ENCODE peak calls at places on chromosomes 7 and 10, in seven cellular contexts. E, H, G, M, C, I and A are unnamed samples.

GRCh38 chr10:28810062-28810870 is 132.9 kb downstream of the BAMBI start:
- DNase-seq in E (no peak), H (no peak), G (peak; percentile 23), M (no peak), C (no peak), I (no peak), A (no peak)

GRCh38 chr10:13439771-13440708 is 88.8 kb downstream of the BEND7 start:
- DNase-seq in E (peak; percentile 47), H (no peak), G (peak; percentile 40), M (peak; percentile 19), C (peak; percentile 25), I (no peak), A (peak; percentile 49)

GRCh38 chr10:11919271-11919670 is 96.1 kb downstream of the PROSER2 start:
- DNase-seq in E (no peak), H (no peak), G (no peak), M (no peak), C (no peak), I (no peak), A (no peak)

GRCh38 chr10:92567952-92568600 is 5.8 kb downstream of the IDE start:
- DNase-seq in E (no peak), H (no peak), G (peak; percentile 75), M (peak; percentile 62), C (no peak), I (no peak), A (peak; percentile 81)

GRCh38 chr7:28240466-28240865 is 59.9 kb upstream of the JAZF1 start:
- DNase-seq in E (no peak), H (no peak), G (no peak), M (no peak), C (no peak), I (no peak), A (no peak)

GRCh38 chr10:71073451-71074175 is 138.8 kb upstream of the UNC5B start:
- DNase-seq in E (no peak), H (no peak), G (no peak), M (no peak), C (no peak), I (no peak), A (no peak)

GRCh38 chr10:104472505-104472904 is 118.9 kb downstream of the CFAP58 start:
- DNase-seq in E (no peak), H (no peak), G (peak; percentile 23), M (peak; percentile 24), C (no peak), I (no peak), A (peak; percentile 83)

GRCh38 chr7:157464111-157464970 is 127.5 kb downstream of the DNAJB6 start:
- DNase-seq in E (no peak), H (no peak), G (no peak), M (no peak), C (no peak), I (no peak), A (no peak)

GRCh38 chr7:127675716-127676115 is 23.7 kb downstream of the SND1 start:
- DNase-seq in E (no peak), H (no peak), G (no peak), M (no peak), C (no peak), I (no peak), A (no peak)

GRCh38 chr10:122575776-122576175 is 15.2 kb downstream of the DMBT1 start:
- DNase-seq in E (no peak), H (no peak), G (no peak), M (no peak), C (no peak), I (no peak), A (no peak)

GRCh38 chr10:17229016-17229716 is 1.1 kb downstream of the VIM start:
- DNase-seq in E (peak; percentile 89), H (peak; percentile 70), G (peak; percentile 92), M (peak; percentile 89), C (peak; percentile 91), I (no peak), A (peak; percentile 58)

GRCh38 chr7:55034776-55035175 is 16.0 kb downstream of the EGFR start:
- DNase-seq in E (no peak), H (no peak), G (no peak), M (no peak), C (no peak), I (no peak), A (no peak)

GRCh38 chr10:61836888-61837747 is 64.4 kb upstream of the ARID5B start:
- DNase-seq in E (no peak), H (no peak), G (peak; percentile 79), M (peak; percentile 63), C (no peak), I (no peak), A (peak; percentile 60)

GRCh38 chr7:155987681-155988080 is 175.4 kb upstream of the SHH start:
- DNase-seq in E (no peak), H (no peak), G (no peak), M (no peak), C (no peak), I (no peak), A (no peak)

GRCh38 chr10:56178210-56178609 is 182.8 kb downstream of the ZWINT start:
- DNase-seq in E (no peak), H (no peak), G (no peak), M (no peak), C (peak; percentile 38), I (no peak), A (peak; percentile 0)

GRCh38 chr10:121764241-121764942 is 163.4 kb downstream of the ATE1 start:
- DNase-seq in E (no peak), H (no peak), G (no peak), M (no peak), C (no peak), I (no peak), A (peak; percentile 64)

GRCh38 chr10:121069061-121069850 is 218.1 kb downstream of the WDR11 start:
- DNase-seq in E (no peak), H (no peak), G (no peak), M (no peak), C (no peak), I (no peak), A (peak; percentile 99)

GRCh38 chr10:122181901-122182799 is 88.9 kb upstream of the BTBD16 start:
- DNase-seq in E (no peak), H (no peak), G (no peak), M (peak; percentile 76), C (no peak), I (no peak), A (no peak)

GRCh38 chr10:70587045-70587658 is 15.4 kb downstream of the PRF1 start:
- DNase-seq in E (no peak), H (no peak), G (no peak), M (no peak), C (no peak), I (no peak), A (no peak)

GRCh38 chr7:2150445-2150815 is 82.3 kb downstream of the MAD1L1 start:
- DNase-seq in E (no peak), H (no peak), G (no peak), M (no peak), C (no peak), I (no peak), A (no peak)

GRCh38 chr10:93745411-93746065 is 12.2 kb upstream of the LGI1 start:
- DNase-seq in E (no peak), H (no peak), G (peak; percentile 12), M (peak; percentile 17), C (no peak), I (no peak), A (peak; percentile 23)

GRCh38 chr10:80589726-80590373 is 52.1 kb downstream of the SH2D4B start:
- DNase-seq in E (no peak), H (no peak), G (no peak), M (no peak), C (no peak), I (no peak), A (no peak)

GRCh38 chr7:156073366-156074052 is 261.2 kb upstream of the SHH start:
- DNase-seq in E (no peak), H (no peak), G (no peak), M (no peak), C (no peak), I (no peak), A (no peak)

GRCh38 chr7:36723951-36724664 is at the start of gene AOAH:
- DNase-seq in E (peak; percentile 42), H (no peak), G (no peak), M (no peak), C (peak; percentile 55), I (no peak), A (peak; percentile 7)

GRCh38 chr10:131310904-131311660 is 439 bp downstream of the TCERG1L start:
- DNase-seq in E (no peak), H (no peak), G (no peak), M (no peak), C (no peak), I (no peak), A (no peak)
- H3K4me3 ChIP-seq in E (no peak overlapping the region), H (no peak overlapping the region), G (no peak overlapping the region), M (no peak overlapping the region), C (peak overlapping the region; percentile 14), I (no peak overlapping the region), A (no peak overlapping the region)

DNA sequence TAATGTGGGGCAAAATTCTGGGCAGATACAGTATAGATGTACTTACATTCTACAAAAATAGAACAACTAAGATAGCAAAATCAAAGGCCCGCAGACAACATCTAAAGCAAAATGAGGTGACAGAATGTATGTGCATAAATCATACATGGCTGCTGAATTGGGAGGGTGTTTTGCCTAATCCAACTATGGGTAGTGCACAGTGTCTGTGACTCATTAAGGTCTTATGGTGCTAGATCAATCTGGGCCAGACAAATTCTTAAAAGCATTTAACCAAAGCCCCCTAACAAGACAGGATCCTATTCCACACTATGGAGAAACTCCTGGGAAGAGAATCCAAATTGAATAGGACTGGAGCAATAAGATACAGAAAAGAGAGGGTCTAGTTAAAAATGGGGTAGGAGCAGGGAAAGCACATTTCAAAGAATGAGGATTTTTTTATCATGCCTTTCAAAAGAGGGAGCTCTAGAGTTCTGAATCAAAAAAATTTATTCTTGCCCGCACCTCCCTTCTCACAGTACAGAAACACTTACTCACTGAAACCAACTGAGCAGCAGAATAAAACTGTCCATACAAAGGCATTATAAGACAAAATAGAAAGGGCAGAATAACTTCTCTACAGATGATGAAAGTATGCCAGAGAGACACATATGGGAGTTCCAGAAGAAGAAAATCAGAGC is 181.3 kb downstream of the RNLS start:
- DNase-seq in E (no peak), H (no peak), G (peak; percentile 60), M (peak; percentile 46), C (no peak), I (no peak), A (peak; percentile 31)
- TF ChIP-seq CTCF in E (peak; percentile 26), H (peak; percentile 28), G (peak; percentile 37), M (peak; percentile 42), C (peak; percentile 41), I (peak; percentile 41), A (peak; percentile 46)

GRCh38 chr7:103143865-103144264 is 5.0 kb downstream of the NAPEPLD start:
- DNase-seq in E (no peak), H (no peak), G (no peak), M (no peak), C (no peak), I (no peak), A (no peak)
- H3K4me3 ChIP-seq in E (no peak overlapping the region), H (no peak overlapping the region), G (no peak overlapping the region), M (no peak overlapping the region), C (no peak overlapping the region), I (no peak overlapping the region), A (no peak overlapping the region)

GRCh38 chr10:57472823-57473619 is 794.7 kb downstream of the IPMK start:
- DNase-seq in E (no peak), H (no peak), G (no peak), M (no peak), C (no peak), I (no peak), A (no peak)
- TF ChIP-seq CTCF in E (no peak), H (no peak), G (no peak), M (no peak), C (no peak), I (no peak), A (no peak)